ENCODE peak calls at places on chromosomes 11 and 22, in nine cellular contexts. K is BJ, V is GM13977, C is astrocyte of the cerebellum, L is GM12865, U is Calu3, A is A549, H is endothelial cell, R is fibroblast of lung. F is an unnamed sample.

GRCh38 chr22:29689872-29690213 is 30.0 kb upstream of the CABP7 start:
- DNase-seq in L (peak), H (peak), A (peak), R (peak), K (no peak), U (peak), V (peak), C (peak), F (no peak)

GRCh38 chr11:64879226-64879900 is 942 bp upstream of the EHD1 start:
- DNase-seq in A (no peak), C (no peak), L (peak), H (no peak), U (no peak), V (peak), R (no peak), K (no peak), F (no peak)

GRCh38 chr11:23124996-23125395 is 264.7 kb upstream of the CCDC179 start:
- DNase-seq in V (no peak), K (no peak), A (no peak), C (no peak), U (no peak), R (peak), L (no peak), H (no peak), F (no peak)

GRCh38 chr11:132177106-132177505 is 806.7 kb downstream of the NTM start:
- DNase-seq in V (no peak), C (peak), H (peak), L (peak), K (peak), U (no peak), A (no peak), R (peak), F (no peak)

GRCh38 chr11:79396001-79396400 is 44.8 kb downstream of the TENM4 start:
- DNase-seq in A (no peak), L (no peak), U (no peak), C (no peak), R (peak), V (no peak), H (no peak), K (no peak), F (no peak)

GRCh38 chr11:113730887-113731726 is 25.0 kb upstream of the TMPRSS5 start:
- DNase-seq in K (peak), V (no peak), U (peak), H (peak), R (peak), C (peak), A (peak), L (peak), F (peak)

GRCh38 chr11:1335811-1336761 is 26.7 kb upstream of the TOLLIP start:
- DNase-seq in A (peak), H (peak), C (no peak), L (peak), V (peak), R (peak), U (no peak), K (peak), F (peak)

GRCh38 chr11:107830915-107831540 is 27.6 kb downstream of the SLC35F2 start:
- DNase-seq in A (no peak), K (no peak), U (peak), V (no peak), H (no peak), C (no peak), R (no peak), L (no peak), F (no peak)

GRCh38 chr11:106012744-106013143 is 9.3 kb downstream of the MSANTD4 start:
- DNase-seq in R (peak), A (no peak), K (no peak), U (no peak), L (no peak), V (no peak), C (peak), H (no peak), F (no peak)

GRCh38 chr11:119726585-119727522 is 2.1 kb downstream of the NECTIN1 start:
- DNase-seq in C (no peak), L (no peak), R (no peak), K (no peak), V (no peak), H (no peak), U (no peak), A (no peak), F (no peak)

GRCh38 chr11:116073854-116074837 is 569.9 kb upstream of the CADM1 start:
- DNase-seq in R (peak), L (peak), V (peak), H (no peak), C (peak), A (no peak), U (no peak), K (no peak), F (no peak)

GRCh38 chr11:16606784-16607674 is 131.4 kb upstream of the C11orf58 start:
- DNase-seq in V (no peak), H (peak), K (no peak), A (no peak), R (peak), C (no peak), L (no peak), U (peak), F (no peak)

GRCh38 chr22:19041403-19042074 is 80.7 kb downstream of the DGCR2 start:
- DNase-seq in V (no peak), U (no peak), L (no peak), A (no peak), C (no peak), R (no peak), K (no peak), H (no peak), F (no peak)

GRCh38 chr11:27481992-27482391 is 9.4 kb upstream of the LGR4 start:
- DNase-seq in H (no peak), C (no peak), U (no peak), V (no peak), L (no peak), R (no peak), A (no peak), K (no peak), F (no peak)

GRCh38 chr11:97814325-97814959 is 1206.3 kb upstream of the CNTN5 start:
- DNase-seq in K (no peak), V (no peak), L (no peak), H (no peak), A (no peak), C (no peak), U (no peak), R (no peak), F (no peak)

GRCh38 chr11:61515686-61516085 is 7.1 kb downstream of the LRRC10B start:
- DNase-seq in R (no peak), U (no peak), K (no peak), H (no peak), V (no peak), L (no peak), C (no peak), A (no peak), F (no peak)
- TF ChIP-seq CTCF in R (no peak), U (no peak), K (no peak), H (no peak), V (no peak), L (no peak), C (no peak), A (no peak), F (no peak)

DNA sequence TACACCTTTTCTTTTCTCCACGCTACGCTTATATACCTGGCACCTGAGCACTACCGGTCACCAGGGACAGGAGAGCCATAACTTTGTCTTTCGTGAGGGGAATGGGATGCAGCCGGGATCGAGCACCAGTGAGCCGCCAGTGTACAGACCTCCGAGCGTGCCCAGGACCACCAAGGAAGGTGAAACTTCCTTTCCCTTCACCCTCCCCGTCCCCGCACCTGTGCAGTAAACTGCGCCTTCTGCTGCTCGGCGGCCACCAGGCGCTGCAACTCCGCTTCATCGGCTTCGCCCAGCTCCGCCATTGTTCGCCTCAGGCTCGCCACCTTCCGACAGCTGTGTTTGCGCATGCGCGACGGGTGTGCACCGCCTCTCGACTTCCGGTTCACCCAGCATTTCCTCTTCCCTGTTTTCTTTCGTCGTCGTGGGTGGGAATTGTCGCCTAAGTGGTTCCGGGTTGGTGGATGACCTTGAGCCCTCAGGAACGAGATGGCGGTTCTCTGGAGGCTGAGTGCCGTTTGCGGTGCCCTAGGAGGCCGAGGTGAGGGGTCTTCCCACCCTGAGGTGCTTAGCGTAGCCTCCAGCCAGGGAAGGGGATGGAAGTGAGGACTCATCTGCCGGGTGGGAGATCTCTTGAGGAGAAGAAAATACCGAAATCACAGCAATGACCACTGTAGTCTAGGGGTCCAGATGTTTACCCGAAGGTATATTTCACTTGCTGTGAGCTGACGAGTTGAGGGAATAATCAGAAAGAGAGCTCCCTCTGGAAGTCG is at the start of the genes SDHD and TIMM8B:
- DNase-seq in K (peak), C (peak), R (peak), H (peak), U (peak), V (peak), A (peak), L (peak), F (peak)
- TF ChIP-seq CTCF in K (peak), C (peak), R (no peak), H (no peak), U (no peak), V (no peak), A (no peak), L (peak), F (peak)

GRCh38 chr22:46738961-46739870 is 1.2 kb upstream of the CERK start:
- DNase-seq in L (peak), H (no peak), K (no peak), C (no peak), R (peak), V (peak), A (peak), U (peak), F (no peak)
- TF ChIP-seq CTCF in L (no peak), H (no peak), K (peak), C (no peak), R (peak), V (peak), A (peak), U (peak), F (peak)

GRCh38 chr11:120810251-120810650 is 213.7 kb upstream of the TBCEL start:
- DNase-seq in K (no peak), H (no peak), L (no peak), U (no peak), R (peak), A (no peak), V (no peak), C (no peak), F (no peak)
- TF ChIP-seq CTCF in K (no peak), H (no peak), L (no peak), U (no peak), R (no peak), A (no peak), V (no peak), C (no peak), F (no peak)

GRCh38 chr11:67095214-67095507 is 23.9 kb upstream of the KDM2A start:
- DNase-seq in V (no peak), A (no peak), C (no peak), R (no peak), K (no peak), L (no peak), H (no peak), U (no peak), F (no peak)
- TF ChIP-seq CTCF in V (no peak), A (no peak), C (no peak), R (no peak), K (no peak), L (no peak), H (no peak), U (no peak), F (no peak)

GRCh38 chr11:15278129-15278528 is 163.4 kb downstream of the INSC start:
- DNase-seq in H (no peak), A (no peak), R (peak), L (no peak), V (no peak), K (peak), C (no peak), U (no peak), F (no peak)

GRCh38 chr11:15280393-15280792 is 165.7 kb downstream of the INSC start:
- DNase-seq in V (no peak), U (no peak), H (no peak), L (peak), R (no peak), K (no peak), C (no peak), A (no peak), F (no peak)

GRCh38 chr11:15275141-15275540 is 160.4 kb downstream of the INSC start:
- DNase-seq in A (no peak), K (no peak), C (no peak), V (no peak), U (no peak), L (no peak), H (no peak), R (no peak), F (no peak)

GRCh38 chr11:15276616-15277015 is 161.9 kb downstream of the INSC start:
- DNase-seq in K (no peak), H (peak), R (no peak), C (no peak), A (no peak), V (no peak), U (no peak), L (peak), F (no peak)
- TF ChIP-seq CTCF in K (peak), H (peak), R (no peak), C (peak), A (no peak), V (peak), U (no peak), L (no peak), F (peak)